ENCODE peak calls at places on chromosomes 5 and 9, in six cellular contexts. One of them, this sample, is unnamed.

GRCh38 chr5:68176253-68176652 is 39.3 kb upstream of the PIK3R1 start:
- DNase-seq in mesendoderm: no peak
- DNase-seq in IMR-90: no peak
- DNase-seq in H1: no peak
- DNase-seq in neuronal stem cell: no peak
- DNase-seq in H9: no peak
- DNase-seq in this sample: no peak

GRCh38 chr5:64939772-64940510 is 171.2 kb downstream of the CWC27 start:
- DNase-seq in neuronal stem cell: no peak
- DNase-seq in IMR-90: peak; percentile 59
- DNase-seq in H1: no peak
- DNase-seq in H9: peak; percentile 55
- DNase-seq in mesendoderm: peak; percentile 50
- DNase-seq in this sample: peak; percentile 76

GRCh38 chr5:52915176-52915875 is 73.8 kb upstream of the ITGA2 start:
- DNase-seq in neuronal stem cell: peak; percentile 65
- DNase-seq in mesendoderm: peak; percentile 78
- DNase-seq in H9: peak; percentile 47
- DNase-seq in H1: peak; percentile 27
- DNase-seq in IMR-90: peak; percentile 75
- DNase-seq in this sample: peak; percentile 83

GRCh38 chr5:112373888-112374287 is 45.2 kb downstream of the EPB41L4A start:
- DNase-seq in mesendoderm: no peak
- DNase-seq in IMR-90: no peak
- DNase-seq in H1: no peak
- DNase-seq in neuronal stem cell: no peak
- DNase-seq in H9: no peak
- DNase-seq in this sample: no peak

GRCh38 chr5:117107859-117108258 is 533.2 kb upstream of the SEMA6A start:
- DNase-seq in IMR-90: no peak
- DNase-seq in neuronal stem cell: no peak
- DNase-seq in H1: no peak
- DNase-seq in H9: no peak
- DNase-seq in mesendoderm: peak; percentile 42
- DNase-seq in this sample: no peak

GRCh38 chr5:123421773-123422172 is 1.4 kb downstream of the CEP120 start:
- DNase-seq in H9: no peak
- DNase-seq in mesendoderm: no peak
- DNase-seq in IMR-90: no peak
- DNase-seq in neuronal stem cell: no peak
- DNase-seq in H1: no peak
- DNase-seq in this sample: peak; percentile 12

GRCh38 chr5:161152415-161152814 is 300.4 kb upstream of the ATP10B start:
- DNase-seq in H1: no peak
- DNase-seq in IMR-90: no peak
- DNase-seq in mesendoderm: no peak
- DNase-seq in H9: no peak
- DNase-seq in neuronal stem cell: no peak
- DNase-seq in this sample: no peak

GRCh38 chr9:91837982-91838731 is 111.9 kb downstream of the ROR2 start:
- DNase-seq in neuronal stem cell: no peak
- DNase-seq in H1: no peak
- DNase-seq in IMR-90: peak; percentile 71
- DNase-seq in H9: no peak
- DNase-seq in mesendoderm: no peak
- DNase-seq in this sample: no peak

GRCh38 chr9:94593459-94594345 is at the start of gene FBP2:
- DNase-seq in IMR-90: no peak
- DNase-seq in mesendoderm: no peak
- DNase-seq in H1: no peak
- DNase-seq in H9: no peak
- DNase-seq in neuronal stem cell: no peak
- DNase-seq in this sample: no peak

GRCh38 chr9:113611461-113612215 is 148.1 kb downstream of the RGS3 start:
- DNase-seq in H1: no peak
- DNase-seq in mesendoderm: no peak
- DNase-seq in H9: no peak
- DNase-seq in neuronal stem cell: no peak
- DNase-seq in IMR-90: no peak
- DNase-seq in this sample: no peak

GRCh38 chr5:87188411-87188810 is 79.3 kb upstream of the RASA1 start:
- DNase-seq in H9: no peak
- DNase-seq in IMR-90: no peak
- DNase-seq in mesendoderm: no peak
- DNase-seq in neuronal stem cell: no peak
- DNase-seq in H1: no peak
- DNase-seq in this sample: no peak

GRCh38 chr9:38416461-38416860 is 7.8 kb downstream of the IGFBPL1 start:
- DNase-seq in mesendoderm: no peak
- DNase-seq in H1: no peak
- DNase-seq in IMR-90: no peak
- DNase-seq in neuronal stem cell: no peak
- DNase-seq in H9: no peak
- DNase-seq in this sample: no peak

GRCh38 chr9:99433555-99433954 is 211.5 kb downstream of the SEC61B start:
- DNase-seq in H9: no peak
- DNase-seq in neuronal stem cell: no peak
- DNase-seq in mesendoderm: peak; percentile 88
- DNase-seq in IMR-90: peak; percentile 89
- DNase-seq in H1: peak; percentile 13
- DNase-seq in this sample: peak; percentile 95

GRCh38 chr5:14714706-14715105 is 50.2 kb downstream of the OTULIN start:
- DNase-seq in H9: no peak
- DNase-seq in IMR-90: no peak
- DNase-seq in mesendoderm: no peak
- DNase-seq in H1: no peak
- DNase-seq in neuronal stem cell: no peak
- DNase-seq in this sample: no peak

GRCh38 chr9:69319324-69320040 is 5.5 kb upstream of the ENTREP1 start:
- DNase-seq in IMR-90: no peak
- DNase-seq in neuronal stem cell: no peak
- DNase-seq in H1: no peak
- DNase-seq in H9: no peak
- DNase-seq in mesendoderm: no peak
- DNase-seq in this sample: no peak

GRCh38 chr5:179318193-179318955 is 26.9 kb downstream of the ADAMTS2 start:
- DNase-seq in H1: no peak
- DNase-seq in H9: no peak
- DNase-seq in neuronal stem cell: peak; percentile 87
- DNase-seq in IMR-90: no peak
- DNase-seq in mesendoderm: no peak
- DNase-seq in this sample: no peak

GRCh38 chr5:168433982-168434381 is 52.3 kb upstream of the RARS1 start:
- DNase-seq in mesendoderm: peak; percentile 76
- DNase-seq in H1: no peak
- DNase-seq in IMR-90: no peak
- DNase-seq in H9: no peak
- DNase-seq in neuronal stem cell: peak; percentile 87
- DNase-seq in this sample: no peak

GRCh38 chr5:80722916-80723315 is 68.1 kb upstream of the DHFR start:
- DNase-seq in mesendoderm: no peak
- DNase-seq in H1: no peak
- DNase-seq in neuronal stem cell: no peak
- DNase-seq in IMR-90: no peak
- DNase-seq in H9: no peak
- DNase-seq in this sample: no peak

GRCh38 chr5:87113848-87114247 is 153.8 kb upstream of the RASA1 start:
- DNase-seq in mesendoderm: no peak
- DNase-seq in neuronal stem cell: no peak
- DNase-seq in H9: no peak
- DNase-seq in IMR-90: peak; percentile 89
- DNase-seq in H1: no peak
- DNase-seq in this sample: peak; percentile 69

GRCh38 chr9:119368681-119369581 is at the start of gene BRINP1:
- DNase-seq in mesendoderm: peak; percentile 86
- DNase-seq in H9: peak; percentile 80
- DNase-seq in H1: peak; percentile 49
- DNase-seq in IMR-90: no peak
- DNase-seq in neuronal stem cell: peak; percentile 47
- DNase-seq in this sample: peak; percentile 6

GRCh38 chr5:14580037-14581034 is 1.3 kb upstream of the OTULINL start:
- DNase-seq in neuronal stem cell: no peak
- DNase-seq in H1: no peak
- DNase-seq in IMR-90: no peak
- DNase-seq in H9: no peak
- DNase-seq in mesendoderm: no peak
- DNase-seq in this sample: peak; percentile 74

GRCh38 chr5:55338810-55339243 is 31.0 kb downstream of the MTREX start:
- DNase-seq in mesendoderm: no peak
- DNase-seq in H1: no peak
- DNase-seq in neuronal stem cell: no peak
- DNase-seq in H9: no peak
- DNase-seq in IMR-90: no peak
- DNase-seq in this sample: no peak

GRCh38 chr9:113222482-113222841 is 1.1 kb downstream of the SLC31A1 start:
- DNase-seq in IMR-90: peak; percentile 22
- DNase-seq in neuronal stem cell: no peak
- DNase-seq in H1: no peak
- DNase-seq in H9: no peak
- DNase-seq in mesendoderm: peak; percentile 15
- DNase-seq in this sample: peak; percentile 50

GRCh38 chr5:94072116-94072515 is 330.7 kb upstream of the POU5F2 start:
- DNase-seq in H9: no peak
- DNase-seq in mesendoderm: no peak
- DNase-seq in IMR-90: peak; percentile 22
- DNase-seq in neuronal stem cell: no peak
- DNase-seq in H1: no peak
- DNase-seq in this sample: peak; percentile 10

GRCh38 chr5:127907907-127908306 is 175.7 kb upstream of the SLC12A2 start:
- DNase-seq in H1: no peak
- DNase-seq in IMR-90: no peak
- DNase-seq in neuronal stem cell: no peak
- DNase-seq in mesendoderm: no peak
- DNase-seq in H9: no peak
- DNase-seq in this sample: no peak

GRCh38 chr9:5945112-5945511 is 54.4 kb downstream of the MLANA start:
- DNase-seq in mesendoderm: no peak
- DNase-seq in H9: no peak
- DNase-seq in neuronal stem cell: no peak
- DNase-seq in H1: no peak
- DNase-seq in IMR-90: no peak
- DNase-seq in this sample: no peak

GRCh38 chr9:5938449-5938848 is 47.8 kb downstream of the MLANA start:
- DNase-seq in H1: no peak
- DNase-seq in H9: no peak
- DNase-seq in neuronal stem cell: no peak
- DNase-seq in IMR-90: no peak
- DNase-seq in mesendoderm: no peak
- DNase-seq in this sample: no peak

GRCh38 chr9:5941214-5941613 is 50.5 kb downstream of the MLANA start:
- DNase-seq in mesendoderm: no peak
- DNase-seq in IMR-90: no peak
- DNase-seq in H1: no peak
- DNase-seq in H9: no peak
- DNase-seq in neuronal stem cell: no peak
- DNase-seq in this sample: no peak

DNA sequence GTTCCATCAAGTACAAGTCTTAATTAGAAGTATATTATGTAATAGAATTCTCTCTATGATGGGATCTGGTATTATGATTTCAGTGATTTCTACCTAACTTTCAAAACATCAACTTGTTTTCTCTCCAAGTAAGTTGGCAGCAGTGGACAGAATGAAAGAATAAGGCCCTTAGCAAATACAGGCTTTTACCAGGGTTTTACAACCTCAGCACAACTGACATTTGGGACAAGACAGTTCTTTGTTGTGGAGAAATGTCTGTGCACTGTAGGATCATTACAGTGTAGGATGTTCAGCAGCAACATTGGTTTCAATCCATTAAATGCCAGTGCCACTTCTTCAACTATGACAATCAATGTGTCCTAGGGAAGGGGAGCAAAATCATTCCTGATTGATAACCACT is 48.8 kb downstream of the MLANA start:
- DNase-seq in neuronal stem cell: no peak
- DNase-seq in mesendoderm: no peak
- DNase-seq in H9: no peak
- DNase-seq in IMR-90: no peak
- DNase-seq in H1: no peak
- DNase-seq in this sample: no peak
- H2BK15ac ChIP-seq in neuronal stem cell: no peak overlapping the region
- H2BK15ac ChIP-seq in mesendoderm: no peak overlapping the region
- H2BK15ac ChIP-seq in H9: no peak overlapping the region
- H2BK15ac ChIP-seq in IMR-90: no peak overlapping the region
- H2BK15ac ChIP-seq in H1: no peak overlapping the region
- H2BK15ac ChIP-seq in this sample: no peak overlapping the region

DNA sequence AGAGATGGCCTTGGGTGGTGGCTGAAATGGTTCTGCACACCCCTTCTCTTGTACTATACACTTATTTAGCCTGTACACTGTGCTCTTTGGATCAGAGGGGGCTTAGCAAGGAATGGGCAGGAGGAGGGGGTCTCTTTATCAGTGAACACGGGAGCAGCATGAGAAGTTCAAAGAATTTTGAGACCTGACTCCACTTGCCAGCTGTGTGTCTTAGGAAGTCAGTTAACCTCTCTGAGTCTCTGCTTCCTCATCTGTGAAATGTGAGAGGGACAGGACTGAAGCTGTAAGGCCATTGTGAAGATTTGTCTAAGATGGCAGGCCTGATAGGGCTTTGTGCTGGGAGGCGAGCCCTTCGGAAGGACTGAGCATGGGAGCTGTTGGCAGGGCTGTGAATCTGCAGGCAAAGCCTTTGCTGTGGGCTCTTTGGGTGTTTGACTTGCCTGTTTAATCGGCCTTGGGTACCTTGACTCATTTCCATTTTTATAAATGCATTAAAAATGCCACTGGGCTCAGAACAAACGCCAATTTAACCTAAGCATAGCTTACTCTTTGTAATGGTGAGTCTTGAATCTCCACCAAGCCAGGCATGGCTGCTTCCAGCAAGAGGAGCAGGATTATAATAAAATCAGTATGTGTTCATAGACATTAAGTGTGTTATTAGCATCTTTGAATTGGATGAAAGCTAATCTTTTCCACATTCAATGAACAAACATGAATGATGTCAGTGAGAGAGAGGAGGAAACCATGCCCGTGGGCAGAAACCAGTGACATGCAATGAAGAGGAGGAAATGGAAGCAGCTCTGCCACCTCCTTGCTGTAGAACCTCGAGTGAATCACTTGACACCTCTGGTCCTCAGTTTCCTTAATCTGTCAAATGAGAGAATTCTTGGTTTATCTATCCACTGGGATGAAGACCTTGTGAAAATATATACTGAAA is 89.4 kb downstream of the MACROH2A1 start:
- DNase-seq in H1: no peak
- DNase-seq in IMR-90: no peak
- DNase-seq in neuronal stem cell: no peak
- DNase-seq in mesendoderm: no peak
- DNase-seq in H9: no peak
- DNase-seq in this sample: peak; percentile 53
- H3K4me1 ChIP-seq in H1: no peaks in the 10 kb centered on the region
- H3K4me1 ChIP-seq in IMR-90: peaks cover 29% of the 10 kb centered on the region
- H3K4me1 ChIP-seq in neuronal stem cell: peaks cover 3% of the 10 kb centered on the region
- H3K4me1 ChIP-seq in mesendoderm: peaks cover 2% of the 10 kb centered on the region
- H3K4me1 ChIP-seq in H9: no peaks in the 10 kb centered on the region
- H3K4me1 ChIP-seq in this sample: peaks cover 18% of the 10 kb centered on the region

GRCh38 chr5:141790630-141791029 is 87.6 kb downstream of the PCDH1 start:
- DNase-seq in IMR-90: no peak
- DNase-seq in neuronal stem cell: no peak
- DNase-seq in H9: no peak
- DNase-seq in H1: no peak
- DNase-seq in mesendoderm: no peak
- DNase-seq in this sample: no peak
- H3K27me3 ChIP-seq in IMR-90: peaks cover 69% of the 10 kb centered on the region
- H3K27me3 ChIP-seq in neuronal stem cell: peaks cover 15% of the 10 kb centered on the region
- H3K27me3 ChIP-seq in H9: no peaks in the 10 kb centered on the region
- H3K27me3 ChIP-seq in H1: no peaks in the 10 kb centered on the region
- H3K27me3 ChIP-seq in mesendoderm: no peaks in the 10 kb centered on the region
- H3K27me3 ChIP-seq in this sample: peaks cover 82% of the 10 kb centered on the region

GRCh38 chr9:72185561-72185960 is 36.3 kb downstream of the GDA start:
- DNase-seq in H9: no peak
- DNase-seq in IMR-90: no peak
- DNase-seq in neuronal stem cell: no peak
- DNase-seq in H1: no peak
- DNase-seq in mesendoderm: no peak
- DNase-seq in this sample: no peak
- H2BK15ac ChIP-seq in H9: no peak overlapping the region
- H2BK15ac ChIP-seq in IMR-90: no peak overlapping the region
- H2BK15ac ChIP-seq in neuronal stem cell: no peak overlapping the region
- H2BK15ac ChIP-seq in H1: no peak overlapping the region
- H2BK15ac ChIP-seq in mesendoderm: no peak overlapping the region
- H2BK15ac ChIP-seq in this sample: no peak overlapping the region